ENCODE peak calls at places on chromosomes 16 and 17, in seven cellular contexts. A, F, Q, J, V, H and E are unnamed samples. For H3K36me3, the result is how much of the 10 kb centered on the place peaks cover.

GRCh38 chr17:74413491-74413890 is 18.4 kb upstream of the GPRC5C start:
- DNase-seq in H (no peak), Q (no peak), F (no peak), V (no peak), J (no peak), A (no peak), E (no peak)

GRCh38 chr17:68085751-68086445 is 50.4 kb downstream of the KPNA2 start:
- DNase-seq in H (no peak), F (no peak), Q (no peak), V (no peak), A (no peak), J (no peak), E (no peak)

GRCh38 chr16:53892155-53892554 is 188.2 kb downstream of the FTO start:
- DNase-seq in H (peak), Q (peak), A (no peak), J (peak), V (peak), F (peak), E (peak)

GRCh38 chr16:46812781-46813555 is 18.0 kb downstream of the C16orf87 start:
- DNase-seq in A (no peak), Q (no peak), H (no peak), V (no peak), F (no peak), J (no peak), E (no peak)

GRCh38 chr16:11310997-11311561 is 29.9 kb upstream of the PRM1 start:
- DNase-seq in F (no peak), A (no peak), V (no peak), Q (no peak), H (no peak), J (no peak), E (peak)

GRCh38 chr17:35742896-35743477 is 10.1 kb downstream of the GAS2L2 start:
- DNase-seq in A (no peak), J (no peak), V (no peak), F (no peak), Q (no peak), H (no peak), E (no peak)

GRCh38 chr17:67289174-67289876 is 44.3 kb upstream of the HELZ start:
- DNase-seq in A (no peak), V (peak), Q (peak), F (no peak), J (peak), H (no peak), E (no peak)

GRCh38 chr16:26976913-26977312 is 89.8 kb upstream of the C16orf82 start:
- DNase-seq in J (no peak), A (no peak), V (no peak), Q (no peak), F (no peak), H (no peak), E (no peak)

GRCh38 chr17:69898606-69899005 is 176.4 kb upstream of the KCNJ16 start:
- DNase-seq in F (no peak), H (no peak), Q (peak), J (no peak), A (no peak), V (no peak), E (no peak)

GRCh38 chr16:10314811-10315210 is 71.0 kb upstream of the ATF7IP2 start:
- DNase-seq in Q (peak), A (no peak), F (no peak), V (no peak), H (no peak), J (no peak), E (peak)

GRCh38 chr17:10790491-10791401 is 13.2 kb downstream of the TMEM238L start:
- DNase-seq in J (no peak), H (peak), V (no peak), F (no peak), A (no peak), Q (peak), E (no peak)

GRCh38 chr17:70929226-70929625 is 759.9 kb downstream of the KCNJ2 start:
- DNase-seq in V (no peak), A (no peak), F (no peak), Q (peak), H (no peak), J (no peak), E (no peak)

GRCh38 chr16:78503501-78504110 is 404.2 kb downstream of the WWOX start:
- DNase-seq in Q (peak), H (peak), F (peak), A (no peak), J (no peak), V (peak), E (peak)

GRCh38 chr17:38709864-38710602 is 5.0 kb downstream of the MLLT6 start:
- DNase-seq in J (no peak), F (no peak), A (no peak), V (no peak), Q (no peak), H (no peak), E (no peak)

GRCh38 chr16:74448990-74449389 is 27.7 kb upstream of the CLEC18B start:
- DNase-seq in Q (peak), F (no peak), A (no peak), J (no peak), H (peak), V (peak), E (no peak)

GRCh38 chr17:49969794-49970389 is 902 bp downstream of the DLX4 start:
- DNase-seq in H (no peak), J (no peak), V (no peak), F (no peak), Q (no peak), A (no peak), E (no peak)

GRCh38 chr17:15411556-15412198 is 55.7 kb downstream of the CDRT4 start:
- DNase-seq in Q (peak), H (no peak), J (no peak), V (no peak), F (no peak), A (no peak), E (no peak)

GRCh38 chr17:56786989-56787482 is 46.7 kb downstream of the C17orf67 start:
- DNase-seq in A (no peak), F (no peak), V (no peak), Q (peak), J (peak), H (no peak), E (no peak)

GRCh38 chr17:55722016-55722706 is 503 bp downstream of the TMEM100 start:
- DNase-seq in Q (peak), A (no peak), V (no peak), J (no peak), H (no peak), F (no peak), E (no peak)

GRCh38 chr17:13671771-13672170 is 70.0 kb upstream of the HS3ST3A1 start:
- DNase-seq in H (no peak), J (no peak), Q (peak), V (no peak), F (no peak), A (no peak), E (peak)

GRCh38 chr17:27756467-27757371 is 43.6 kb downstream of the NOS2 start:
- DNase-seq in Q (peak), H (peak), J (peak), V (peak), A (peak), F (peak), E (peak)

GRCh38 chr16:81551141-81551808 is 106.7 kb downstream of the CMIP start:
- DNase-seq in H (peak), Q (peak), J (no peak), A (no peak), V (no peak), F (no peak), E (no peak)

GRCh38 chr17:77319211-77320031 is 178.7 kb downstream of the SEC14L1 start:
- DNase-seq in F (peak), V (peak), J (peak), A (peak), Q (peak), H (peak), E (no peak)

GRCh38 chr16:88804552-88805339 is 1.2 kb downstream of the CDT1 start:
- DNase-seq in J (no peak), V (no peak), F (peak), A (peak), Q (peak), H (peak), E (peak)
- H3K27ac ChIP-seq in J (no peak), V (no peak), F (peak), A (no peak), Q (no peak), H (peak), E (no peak)

GRCh38 chr16:19697756-19698318 is 20.2 kb downstream of the KNOP1 start:
- DNase-seq in H (no peak), Q (no peak), V (no peak), J (no peak), A (no peak), F (no peak), E (no peak)

GRCh38 chr16:19699472-19699871 is 18.6 kb downstream of the KNOP1 start:
- DNase-seq in A (no peak), H (no peak), V (no peak), F (no peak), J (no peak), Q (no peak), E (no peak)

GRCh38 chr16:19696961-19697360 is 21.1 kb downstream of the KNOP1 start:
- DNase-seq in H (no peak), F (no peak), J (no peak), V (no peak), A (no peak), Q (no peak), E (no peak)

GRCh38 chr16:19700319-19700781 is 17.7 kb downstream of the KNOP1 start:
- DNase-seq in F (no peak), A (no peak), H (no peak), J (peak), V (no peak), Q (peak), E (no peak)

GRCh38 chr16:19698480-19699465 is 19.3 kb downstream of the KNOP1 start:
- DNase-seq in Q (peak), H (no peak), A (no peak), J (no peak), F (no peak), V (no peak), E (no peak)
- H3K36me3 ChIP-seq in Q (under half), H (half or more), A (under half), J (under half), F (under half), V (under half), E (under half)

DNA sequence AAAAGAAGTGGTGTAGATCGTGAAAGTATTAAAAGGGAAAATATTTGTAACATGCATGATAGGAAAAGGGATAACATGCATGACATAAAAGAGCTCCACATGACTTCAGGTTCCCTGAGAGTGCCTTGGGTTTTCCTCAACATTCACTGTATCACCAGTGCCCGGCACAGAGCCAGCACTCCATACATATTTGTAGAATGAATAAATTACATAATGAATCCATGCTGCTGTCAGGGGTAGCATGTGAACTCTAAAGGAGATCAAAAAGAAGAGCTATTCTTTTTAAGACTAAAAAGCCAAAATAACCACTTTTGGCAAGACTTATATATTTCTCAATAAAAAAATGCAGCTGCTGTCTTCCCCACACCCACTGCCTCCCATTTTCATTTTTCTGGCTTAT is 2.7 kb upstream of the ZNF594 start:
- DNase-seq in Q (peak), V (no peak), F (no peak), A (no peak), H (no peak), J (no peak), E (no peak)
- H3K27ac ChIP-seq in Q (no peak), V (no peak), F (no peak), A (no peak), H (no peak), J (no peak), E (no peak)

GRCh38 chr17:80315517-80316182 is 55.0 kb downstream of the RNF213 start:
- DNase-seq in J (no peak), A (no peak), Q (no peak), F (no peak), V (no peak), H (no peak), E (no peak)

GRCh38 chr17:80316431-80316830 is 55.8 kb downstream of the RNF213 start:
- DNase-seq in V (no peak), A (no peak), H (no peak), F (no peak), Q (no peak), J (no peak), E (no peak)

GRCh38 chr17:80318166-80318565 is 57.5 kb downstream of the RNF213 start:
- DNase-seq in V (no peak), J (no peak), H (no peak), Q (no peak), A (no peak), F (no peak), E (no peak)

GRCh38 chr17:80317706-80317980 is 57.0 kb downstream of the RNF213 start:
- DNase-seq in F (no peak), A (no peak), V (no peak), H (no peak), J (no peak), Q (no peak), E (no peak)

DNA sequence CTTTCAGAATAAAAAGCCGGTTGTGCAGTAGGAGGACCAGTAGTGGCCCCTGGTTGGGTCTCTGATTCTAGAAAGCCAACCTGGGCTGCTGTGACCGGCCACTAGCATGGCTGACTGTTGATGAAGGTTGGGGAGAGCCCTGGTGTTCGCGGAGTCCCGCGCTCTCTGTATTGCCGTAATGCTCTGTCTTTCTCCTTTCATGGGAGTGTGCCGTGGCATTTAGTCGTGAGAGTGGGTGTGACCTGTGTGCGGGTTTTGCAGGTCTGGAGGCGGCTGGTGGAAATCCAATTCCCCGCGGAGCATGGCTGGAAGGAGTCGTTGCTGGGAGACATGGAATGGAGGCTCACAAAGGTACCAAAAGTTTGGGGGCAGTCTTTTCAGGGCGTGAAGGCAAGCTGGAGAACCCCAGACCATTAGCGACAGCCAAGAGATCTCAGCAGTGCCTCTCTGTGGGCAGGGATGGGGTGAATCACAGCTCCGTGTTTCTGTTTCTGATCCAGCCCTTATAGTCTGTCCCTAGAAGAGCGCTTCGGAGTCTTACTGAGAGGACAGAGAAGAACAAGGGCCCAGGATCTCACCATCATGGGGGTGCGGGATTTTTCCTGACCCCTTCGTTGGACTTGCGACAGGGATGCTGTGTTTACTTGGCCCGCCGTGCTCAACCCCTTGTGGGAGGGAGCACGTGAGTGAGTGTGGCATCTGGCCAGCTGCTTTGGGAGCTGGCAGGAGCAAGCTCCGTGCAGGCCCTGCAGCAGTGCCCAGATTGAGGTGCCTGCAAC is 56.5 kb downstream of the RNF213 start:
- DNase-seq in J (no peak), Q (no peak), V (no peak), F (no peak), H (no peak), A (no peak), E (no peak)
- H3K36me3 ChIP-seq in J (under half), Q (under half), V (half or more), F (half or more), H (half or more), A (under half), E (half or more)

GRCh38 chr17:72136692-72137550 is 16.1 kb downstream of the SOX9 start:
- DNase-seq in J (no peak), H (no peak), A (no peak), V (no peak), F (no peak), Q (peak), E (no peak)
- H3K27ac ChIP-seq in J (peak), H (no peak), A (no peak), V (no peak), F (no peak), Q (no peak), E (no peak)

GRCh38 chr16:87416826-87417471 is 24.8 kb downstream of the MAP1LC3B start:
- DNase-seq in Q (peak), F (no peak), J (no peak), V (no peak), A (no peak), H (no peak), E (peak)
- H3K36me3 ChIP-seq in Q (under half), F (under half), J (under half), V (half or more), A (under half), H (half or more), E (half or more)

GRCh38 chr17:8345951-8346665 is 6.5 kb downstream of the ODF4 start:
- DNase-seq in Q (no peak), J (no peak), H (no peak), F (no peak), V (no peak), A (no peak), E (no peak)

GRCh38 chr17:8350339-8350738 is 10.7 kb downstream of the ODF4 start:
- DNase-seq in J (no peak), A (no peak), V (no peak), H (no peak), Q (no peak), F (no peak), E (no peak)

GRCh38 chr17:8339540-8339939 is at the start of gene ODF4:
- DNase-seq in A (no peak), Q (no peak), J (no peak), V (no peak), H (no peak), F (no peak), E (no peak)

GRCh38 chr17:8341456-8341855 is 1.8 kb downstream of the ODF4 start:
- DNase-seq in A (no peak), F (no peak), J (no peak), H (no peak), V (no peak), Q (peak), E (no peak)

DNA sequence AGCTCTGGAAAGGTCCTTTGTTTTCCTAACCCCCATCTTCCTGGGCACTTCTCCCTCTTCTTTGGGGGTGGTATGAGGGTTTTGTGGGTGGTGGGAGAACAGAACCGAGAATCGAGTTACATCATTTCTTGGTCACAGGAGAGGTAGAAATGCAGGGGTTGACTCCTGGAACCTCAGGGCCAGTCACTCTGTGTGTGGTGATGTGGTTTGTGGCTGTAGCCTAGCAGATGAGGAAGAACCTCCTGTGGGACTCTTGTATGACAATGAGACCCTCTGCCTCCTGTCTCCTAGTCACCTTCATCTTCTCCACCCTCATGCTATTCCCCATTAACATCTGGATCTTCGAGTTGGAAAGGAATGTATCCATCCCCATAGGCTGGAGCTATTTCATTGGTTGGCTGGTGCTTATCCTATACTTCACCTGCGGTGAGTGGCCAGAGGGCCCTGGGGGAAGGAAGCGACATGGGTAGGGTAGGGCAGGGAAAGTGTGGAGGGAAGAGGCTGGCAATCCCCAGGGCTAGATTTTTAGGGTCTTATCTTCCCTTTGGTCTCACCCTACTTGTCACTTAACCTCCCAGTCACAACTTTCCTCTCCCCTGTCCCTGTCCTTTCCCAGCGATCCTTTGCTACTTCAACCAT is 5.5 kb downstream of the ODF4 start:
- DNase-seq in A (no peak), F (no peak), J (no peak), V (no peak), Q (no peak), H (no peak), E (no peak)
- H3K27ac ChIP-seq in A (no peak), F (no peak), J (peak), V (no peak), Q (no peak), H (no peak), E (no peak)

DNA sequence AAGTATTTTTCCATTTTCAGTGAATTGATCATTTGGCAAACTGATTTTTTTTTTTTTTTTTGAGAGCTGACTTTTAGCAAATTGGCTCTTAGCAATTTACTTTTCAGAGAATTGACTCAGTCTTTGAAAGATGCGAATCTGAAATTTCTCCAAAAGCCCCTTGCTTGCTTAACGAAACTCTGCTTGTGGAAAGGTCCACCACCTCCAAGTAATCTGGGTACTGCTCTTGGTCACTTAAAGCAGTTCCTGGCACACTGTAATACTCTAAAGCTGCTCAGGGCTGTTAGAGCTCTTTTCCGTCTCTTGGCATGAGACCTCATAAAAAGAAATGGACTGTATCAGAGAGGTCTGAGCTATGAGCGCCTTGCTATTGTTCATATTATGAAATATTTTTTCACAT is 2.9 kb downstream of the GSDMB start:
- DNase-seq in H (no peak), A (no peak), V (no peak), F (no peak), Q (no peak), J (no peak), E (no peak)
- H3K36me3 ChIP-seq in H (under half), A (under half), V (under half), F (under half), Q (under half), J (under half), E (under half)

DNA sequence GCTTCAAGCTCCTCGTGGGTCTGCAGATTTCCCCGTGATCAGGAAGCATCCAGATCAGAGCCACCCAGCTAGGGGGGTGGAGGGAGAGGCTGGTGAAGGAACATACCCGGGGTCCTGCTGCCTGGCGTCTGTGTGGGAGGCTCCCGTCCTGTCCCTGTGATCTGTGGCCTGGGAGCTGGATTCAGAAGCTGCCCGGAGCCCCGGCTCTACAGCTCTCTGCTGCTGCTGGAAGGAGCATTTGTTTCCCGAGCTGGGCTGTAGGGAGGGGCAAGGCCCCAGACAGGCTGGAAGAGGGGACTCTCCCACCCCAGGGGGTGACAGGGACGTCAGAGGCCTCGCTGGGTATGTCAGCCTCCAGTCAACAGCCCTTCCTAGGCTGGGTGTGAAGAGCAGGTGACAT is 10.2 kb downstream of the SOX8 start:
- DNase-seq in H (no peak), Q (no peak), J (no peak), A (no peak), V (no peak), F (no peak), E (no peak)
- H3K27ac ChIP-seq in H (no peak), Q (no peak), J (no peak), A (no peak), V (no peak), F (no peak), E (no peak)